ENCODE peak calls at places on chromosomes 13 and 19, in seven cellular contexts. V is fibroblast of pulmonary artery, F is BJ, Q is neural progenitor cell, A is cardiac muscle cell, Y is GM23248, B is psoas muscle. R is an unnamed sample.

GRCh38 chr19:9498183-9498902 is at the start of gene ZNF560:
- DNase-seq in V (peak), F (no peak), Q (no peak), A (peak), Y (peak), B (no peak), R (no peak)

GRCh38 chr19:19866599-19867248 is 1.0 kb downstream of the ZNF253 start:
- DNase-seq in V (peak), F (no peak), Q (peak), A (peak), Y (peak), B (no peak), R (peak)

GRCh38 chr19:45123440-45123850 is 30.5 kb downstream of the PPP1R37 start:
- DNase-seq in V (no peak), F (no peak), Q (no peak), A (no peak), Y (no peak), B (no peak), R (no peak)

GRCh38 chr13:40662866-40663265 is 3.6 kb downstream of the FOXO1 start:
- DNase-seq in V (no peak), F (no peak), Q (peak), A (peak), Y (no peak), B (no peak), R (no peak)

GRCh38 chr19:23071087-23071511 is 45.7 kb upstream of the ZNF730 start:
- DNase-seq in V (peak), F (no peak), Q (no peak), A (no peak), Y (peak), B (peak), R (no peak)

GRCh38 chr13:77466757-77467156 is 68.7 kb upstream of the SCEL start:
- DNase-seq in V (no peak), F (no peak), Q (no peak), A (no peak), Y (no peak), B (no peak), R (no peak)

GRCh38 chr13:57946361-57946760 is 314.8 kb downstream of the PCDH17 start:
- DNase-seq in V (peak), F (no peak), Q (no peak), A (no peak), Y (no peak), B (no peak), R (no peak)

GRCh38 chr13:22372261-22372660 is 701.4 kb downstream of the FGF9 start:
- DNase-seq in V (no peak), F (no peak), Q (no peak), A (no peak), Y (no peak), B (no peak), R (no peak)

GRCh38 chr19:42762782-42763181 is 2.7 kb downstream of the PSG8 start:
- DNase-seq in V (no peak), F (no peak), Q (no peak), A (no peak), Y (peak), B (no peak), R (no peak)

GRCh38 chr19:54415208-54415900 is at the start of gene TTYH1:
- DNase-seq in V (no peak), F (no peak), Q (peak), A (no peak), Y (no peak), B (no peak), R (no peak)

GRCh38 chr13:113976711-113977684 is 3.1 kb upstream of the C13orf46 start:
- DNase-seq in V (peak), F (peak), Q (no peak), A (no peak), Y (peak), B (peak), R (no peak)

GRCh38 chr19:15038304-15038703 is 11.0 kb upstream of the CASP14 start:
- DNase-seq in V (no peak), F (no peak), Q (no peak), A (no peak), Y (no peak), B (no peak), R (no peak)

GRCh38 chr13:27035892-27036235 is 135.7 kb downstream of the USP12 start:
- DNase-seq in V (peak), F (no peak), Q (no peak), A (no peak), Y (no peak), B (no peak), R (no peak)

GRCh38 chr13:35733832-35734231 is 257.3 kb upstream of the MAB21L1 start:
- DNase-seq in V (peak), F (no peak), Q (no peak), A (no peak), Y (no peak), B (no peak), R (no peak)

GRCh38 chr19:56091751-56092546 is 29.1 kb downstream of the ZNF787 start:
- DNase-seq in V (no peak), F (no peak), Q (no peak), A (no peak), Y (no peak), B (no peak), R (no peak)

GRCh38 chr19:347946-348861 is 3.6 kb upstream of the MIER2 start:
- DNase-seq in V (peak), F (no peak), Q (peak), A (no peak), Y (peak), B (no peak), R (no peak)

GRCh38 chr19:43596842-43597461 is 557 bp downstream of the ZNF576 start:
- DNase-seq in V (no peak), F (no peak), Q (peak), A (no peak), Y (peak), B (no peak), R (no peak)

GRCh38 chr19:31307270-31307669 is 42.0 kb downstream of the TSHZ3 start:
- DNase-seq in V (no peak), F (no peak), Q (no peak), A (no peak), Y (no peak), B (no peak), R (no peak)

GRCh38 chr13:34833562-34834182 is 108.4 kb upstream of the NBEA start:
- DNase-seq in V (peak), F (no peak), Q (peak), A (no peak), Y (peak), B (no peak), R (no peak)

GRCh38 chr19:566844-567243 is 5.6 kb upstream of the BSG start:
- DNase-seq in V (no peak), F (no peak), Q (no peak), A (no peak), Y (no peak), B (no peak), R (no peak)

GRCh38 chr19:574658-575526 is 2.5 kb downstream of the BSG start:
- DNase-seq in V (peak), F (no peak), Q (peak), A (peak), Y (peak), B (peak), R (no peak)

GRCh38 chr13:39461685-39462266 is 141.2 kb downstream of the LHFPL6 start:
- DNase-seq in V (no peak), F (no peak), Q (no peak), A (no peak), Y (peak), B (no peak), R (no peak)

GRCh38 chr13:80276371-80277289 is 64.3 kb downstream of the SPRY2 start:
- DNase-seq in V (peak), F (no peak), Q (peak), A (no peak), Y (peak), B (no peak), R (no peak)

GRCh38 chr19:55160128-55160985 is 2.8 kb upstream of the TNNI3 start:
- DNase-seq in V (peak), F (no peak), Q (peak), A (peak), Y (peak), B (peak), R (peak)

GRCh38 chr13:66506979-66507378 is 723.2 kb downstream of the PCDH9 start:
- DNase-seq in V (no peak), F (no peak), Q (no peak), A (no peak), Y (no peak), B (no peak), R (no peak)

GRCh38 chr13:94454906-94455305 is 24.6 kb downstream of the DCT start:
- DNase-seq in V (no peak), F (no peak), Q (no peak), A (no peak), Y (no peak), B (no peak), R (no peak)

GRCh38 chr19:42965204-42965603 is 28.2 kb upstream of the PSG7 start:
- DNase-seq in V (peak), F (peak), Q (no peak), A (no peak), Y (peak), B (no peak), R (no peak)

GRCh38 chr13:96899946-96900345 is 94.3 kb downstream of the OXGR1 start:
- DNase-seq in V (no peak), F (no peak), Q (no peak), A (no peak), Y (no peak), B (no peak), R (no peak)

GRCh38 chr19:50465986-50466771 is 10.1 kb upstream of the EMC10 start:
- DNase-seq in V (no peak), F (no peak), Q (peak), A (peak), Y (peak), B (peak), R (no peak)

GRCh38 chr13:106440846-106441245 is 94.6 kb downstream of the EFNB2 start:
- DNase-seq in V (no peak), F (no peak), Q (peak), A (no peak), Y (no peak), B (no peak), R (no peak)

GRCh38 chr19:1232652-1233360 is 5.0 kb downstream of the CBARP start:
- DNase-seq in V (peak), F (no peak), Q (no peak), A (no peak), Y (peak), B (no peak), R (no peak)

GRCh38 chr19:41784337-41785239 is 11.8 kb upstream of the CEACAM3 start:
- DNase-seq in V (no peak), F (no peak), Q (no peak), A (no peak), Y (no peak), B (no peak), R (no peak)

GRCh38 chr19:10209305-10209704 is 14.6 kb upstream of the DNMT1 start:
- DNase-seq in V (peak), F (no peak), Q (no peak), A (no peak), Y (peak), B (no peak), R (no peak)

GRCh38 chr19:12680034-12680433 is 1.6 kb downstream of the DHPS start:
- DNase-seq in V (no peak), F (no peak), Q (no peak), A (no peak), Y (no peak), B (no peak), R (no peak)

GRCh38 chr19:3696660-3696995 is 3.6 kb downstream of the PIP5K1C start:
- DNase-seq in V (no peak), F (no peak), Q (no peak), A (no peak), Y (no peak), B (no peak), R (no peak)

GRCh38 chr19:23547816-23548430 is 139.1 kb downstream of the ZNF675 start:
- DNase-seq in V (no peak), F (no peak), Q (no peak), A (no peak), Y (no peak), B (no peak), R (no peak)

GRCh38 chr19:1251503-1252220 is 3.3 kb downstream of the MIDN start:
- DNase-seq in V (no peak), F (no peak), Q (peak), A (no peak), Y (no peak), B (peak), R (peak)

DNA sequence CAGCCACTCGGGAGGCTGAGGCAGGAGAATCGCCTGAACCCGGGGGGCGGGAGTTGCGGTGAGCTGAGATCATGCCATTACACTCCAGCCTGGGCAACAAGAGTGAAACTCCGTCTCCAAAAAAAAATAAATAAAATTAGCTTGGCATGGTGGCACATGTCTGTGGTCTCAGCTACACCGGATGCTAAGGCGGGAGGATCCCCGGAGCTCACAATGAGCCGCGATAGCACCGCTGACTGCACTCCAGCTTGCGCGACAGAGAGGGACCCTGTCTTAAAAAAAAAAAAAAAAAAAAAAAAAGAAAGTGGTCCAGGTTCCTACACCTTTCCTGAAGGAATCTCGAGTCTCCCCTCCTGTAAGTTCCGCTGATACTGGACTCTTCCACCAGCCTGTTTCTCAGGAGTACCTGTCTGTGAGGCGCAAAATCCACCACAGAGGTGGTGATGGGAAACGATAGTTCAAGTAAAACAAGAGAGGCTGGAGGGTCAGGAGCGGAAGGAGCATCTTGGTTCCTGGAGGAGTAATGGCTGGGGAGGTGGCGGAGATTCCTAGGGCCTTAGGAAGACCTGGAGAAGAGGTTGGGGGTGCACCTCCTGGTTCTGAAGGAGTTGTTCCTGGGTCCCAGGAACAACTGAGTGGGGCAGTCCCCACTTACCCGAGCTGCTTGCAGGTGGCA is 468 bp downstream of the FUT1 start:
- DNase-seq in V (no peak), F (no peak), Q (peak), A (no peak), Y (no peak), B (no peak), R (peak)
- H3K4me3 ChIP-seq in V (peak), F (peak), Q (peak), A (peak), Y (peak), B (peak), R (no peak)

DNA sequence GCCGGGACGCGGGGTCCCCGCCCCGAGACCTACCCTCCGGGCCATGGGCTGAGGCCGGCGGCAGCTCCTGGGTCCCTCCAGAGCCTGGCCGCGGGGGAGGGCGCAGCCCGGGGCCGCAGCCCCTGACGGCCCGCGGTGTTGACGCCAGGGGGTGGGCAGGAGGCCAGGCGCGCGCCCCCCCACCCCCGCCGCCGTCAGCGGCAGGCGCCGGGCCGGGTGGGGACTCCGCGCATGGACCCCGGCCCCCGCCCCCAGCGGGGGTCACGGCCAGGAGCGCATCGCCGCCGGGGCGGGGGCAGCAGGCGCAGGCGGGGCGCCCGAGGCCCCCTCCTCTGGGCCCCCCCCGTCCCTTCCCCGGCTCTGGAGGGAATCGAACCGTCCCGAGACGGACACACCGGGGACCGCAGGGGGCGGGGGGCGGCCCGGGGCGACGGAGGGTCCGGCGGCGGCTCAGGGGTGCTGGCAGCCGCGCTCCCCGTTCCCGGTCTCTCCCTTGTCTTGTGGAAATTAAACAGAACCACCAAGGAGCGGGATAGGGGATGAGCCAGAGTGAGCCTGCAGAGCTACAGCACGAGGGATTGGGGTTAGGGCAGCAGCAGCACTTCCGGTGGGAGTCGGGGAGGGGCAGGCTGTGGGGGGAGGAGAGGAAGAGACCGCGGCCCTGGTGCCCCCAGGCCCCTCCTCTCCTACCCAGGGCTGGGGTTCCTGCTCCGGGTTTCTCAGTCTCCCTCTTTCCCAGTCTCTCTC is at the start of gene MEIS3:
- DNase-seq in V (no peak), F (no peak), Q (peak), A (peak), Y (peak), B (no peak), R (no peak)
- H3K4me3 ChIP-seq in V (peak), F (peak), Q (peak), A (peak), Y (peak), B (peak), R (no peak)

GRCh38 chr19:47093841-47094240 is 19.7 kb downstream of the ZC3H4 start:
- DNase-seq in V (no peak), F (no peak), Q (no peak), A (peak), Y (peak), B (no peak), R (no peak)
- H3K4me3 ChIP-seq in V (no peak), F (no peak), Q (no peak), A (no peak), Y (no peak), B (no peak), R (no peak)

GRCh38 chr13:24267801-24268200 is 41.6 kb upstream of the C1QTNF9 start:
- DNase-seq in V (no peak), F (no peak), Q (no peak), A (no peak), Y (no peak), B (no peak), R (no peak)
- H3K4me3 ChIP-seq in V (no peak), F (no peak), Q (no peak), A (no peak), Y (peak), B (peak), R (peak)

GRCh38 chr19:13732337-13732736 is 32.0 kb upstream of the MRI1 start:
- DNase-seq in V (no peak), F (no peak), Q (no peak), A (no peak), Y (no peak), B (no peak), R (no peak)
- H3K4me3 ChIP-seq in V (peak), F (peak), Q (peak), A (peak), Y (peak), B (peak), R (no peak)

DNA sequence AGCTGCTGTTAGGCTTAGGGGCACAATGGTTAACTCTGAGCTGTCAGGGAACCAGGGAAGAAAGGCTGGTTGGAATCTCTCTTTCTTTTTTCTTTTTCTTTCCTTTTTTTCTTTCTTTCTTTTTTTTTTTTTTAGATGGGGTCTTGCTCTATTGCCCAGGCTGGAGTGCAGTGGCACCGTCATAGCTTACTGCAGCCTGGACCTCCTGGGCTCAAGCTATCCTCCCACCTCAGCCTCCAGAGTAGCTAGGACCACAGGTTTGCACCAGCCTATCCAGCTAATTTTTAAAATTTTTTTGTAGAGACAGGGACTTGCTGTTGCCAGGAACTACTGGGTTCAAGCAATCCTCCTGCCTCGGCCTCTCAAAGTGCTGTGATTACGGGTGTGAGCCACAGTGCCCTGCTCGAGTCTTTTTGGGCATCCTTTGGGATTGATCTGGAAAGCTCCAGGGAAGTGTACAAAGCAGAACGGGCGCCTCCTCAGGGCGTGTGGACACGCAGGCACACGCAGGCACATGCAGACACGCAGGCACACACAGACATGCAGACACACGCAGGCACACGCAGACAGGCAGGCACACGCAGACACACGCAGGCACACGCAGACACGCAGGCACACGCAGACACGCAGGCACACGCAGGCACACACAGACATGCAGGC is 99.2 kb downstream of the GADD45B start:
- DNase-seq in V (no peak), F (no peak), Q (no peak), A (no peak), Y (no peak), B (no peak), R (no peak)
- H3K4me3 ChIP-seq in V (no peak), F (no peak), Q (no peak), A (no peak), Y (no peak), B (no peak), R (no peak)

GRCh38 chr19:52139291-52140076 is at the start of gene ZNF616:
- DNase-seq in V (peak), F (peak), Q (peak), A (peak), Y (peak), B (peak), R (peak)

GRCh38 chr19:52142001-52142595 is 2.4 kb upstream of the ZNF616 start:
- DNase-seq in V (no peak), F (no peak), Q (no peak), A (no peak), Y (no peak), B (no peak), R (no peak)

GRCh38 chr19:52138614-52139290 is 986 bp downstream of the ZNF616 start:
- DNase-seq in V (peak), F (no peak), Q (peak), A (peak), Y (peak), B (no peak), R (peak)

GRCh38 chr19:52140077-52140710 is 456 bp upstream of the ZNF616 start:
- DNase-seq in V (no peak), F (no peak), Q (no peak), A (no peak), Y (peak), B (no peak), R (no peak)
- H3K4me3 ChIP-seq in V (peak), F (peak), Q (peak), A (peak), Y (peak), B (peak), R (peak)